ENCODE peak calls at places on chromosomes 1 and 21, in nine cellular contexts. M, F, P, K, N, U, T, Q and L are unnamed samples.

GRCh38 chr1:109814993-109815786 is 51.5 kb upstream of the EPS8L3 start:
- ATAC-seq in M (no peak), Q (no peak), T (no peak), U (no peak), P (no peak), N (no peak), F (no peak), K (no peak), L (no peak)

GRCh38 chr1:26761217-26761616 is 26.5 kb upstream of the PIGV start:
- ATAC-seq in F (peak), U (peak), K (no peak), M (no peak), Q (no peak), P (no peak), T (peak), N (no peak), L (no peak)

GRCh38 chr1:58620259-58620658 is 43.2 kb upstream of the TACSTD2 start:
- ATAC-seq in Q (peak), F (no peak), N (peak), K (no peak), M (no peak), P (no peak), T (peak), U (no peak), L (no peak)

GRCh38 chr21:43805275-43805800 is 16.0 kb downstream of the RRP1 start:
- ATAC-seq in U (no peak), M (no peak), Q (peak), F (no peak), K (no peak), N (no peak), P (peak), T (no peak), L (no peak)

GRCh38 chr1:152036316-152037216 is at the start of gene S100A11:
- ATAC-seq in T (peak), N (peak), M (peak), U (peak), K (peak), F (peak), Q (peak), P (peak), L (peak)

GRCh38 chr1:19744335-19744743 is 55.4 kb downstream of the TMCO4 start:
- ATAC-seq in N (no peak), K (no peak), P (no peak), F (no peak), U (peak), M (no peak), Q (no peak), T (peak), L (no peak)

GRCh38 chr21:21851657-21852056 is 853.4 kb downstream of the NCAM2 start:
- ATAC-seq in N (no peak), M (no peak), P (no peak), U (no peak), Q (no peak), K (no peak), F (no peak), T (no peak), L (no peak)

GRCh38 chr1:53050310-53050709 is 11.7 kb upstream of the PODN start:
- ATAC-seq in P (no peak), Q (no peak), K (peak), N (no peak), F (no peak), M (peak), T (no peak), U (no peak), L (peak)

GRCh38 chr1:59707216-59707615 is 107.5 kb upstream of the HOOK1 start:
- ATAC-seq in N (peak), K (peak), M (peak), P (no peak), Q (peak), U (peak), F (peak), T (peak), L (peak)

GRCh38 chr1:182061597-182061996 is at the start of gene ZNF648:
- ATAC-seq in F (peak), U (no peak), Q (no peak), N (no peak), P (peak), T (no peak), K (no peak), M (no peak), L (no peak)

GRCh38 chr1:156368889-156369684 is at the start of gene RHBG:
- ATAC-seq in T (peak), N (peak), U (peak), K (peak), Q (peak), F (peak), P (peak), M (no peak), L (no peak)

GRCh38 chr1:114803001-114803400 is 22.5 kb upstream of the SIKE1 start:
- ATAC-seq in T (no peak), U (no peak), K (no peak), Q (no peak), P (no peak), M (no peak), N (no peak), F (peak), L (no peak)

GRCh38 chr1:33918368-33918767 is 54.5 kb downstream of the HMGB4 start:
- ATAC-seq in K (no peak), U (no peak), P (no peak), T (no peak), Q (no peak), F (peak), M (no peak), N (no peak), L (no peak)

GRCh38 chr1:3717041-3717714 is 35.1 kb upstream of the CCDC27 start:
- ATAC-seq in U (no peak), F (peak), P (no peak), Q (no peak), M (no peak), T (no peak), K (no peak), N (no peak), L (no peak)

GRCh38 chr1:8424539-8425116 is 106.7 kb downstream of the SLC45A1 start:
- ATAC-seq in P (peak), F (peak), Q (peak), T (peak), K (peak), N (peak), U (peak), M (peak), L (peak)

GRCh38 chr1:183242556-183242955 is 56.5 kb downstream of the LAMC2 start:
- ATAC-seq in U (peak), P (no peak), T (peak), F (no peak), Q (no peak), M (peak), K (no peak), N (peak), L (peak)

GRCh38 chr1:240199758-240200655 is 108.3 kb downstream of the FMN2 start:
- ATAC-seq in N (no peak), P (no peak), Q (peak), T (peak), F (no peak), U (no peak), M (peak), K (no peak), L (no peak)

GRCh38 chr1:172774561-172774960 is 115.7 kb downstream of the FASLG start:
- ATAC-seq in K (no peak), M (no peak), Q (no peak), P (no peak), F (no peak), N (no peak), T (no peak), U (no peak), L (peak)

GRCh38 chr1:203545032-203545816 is 51.3 kb downstream of the OPTC start:
- ATAC-seq in T (no peak), P (no peak), K (no peak), F (peak), M (peak), N (no peak), Q (no peak), U (no peak), L (no peak)

GRCh38 chr21:38531610-38532009 is 33.3 kb upstream of the ERG start:
- ATAC-seq in Q (no peak), T (no peak), N (no peak), K (no peak), M (peak), F (no peak), P (no peak), U (no peak), L (no peak)

GRCh38 chr21:38351961-38352521 is 95.2 kb downstream of the KCNJ15 start:
- ATAC-seq in T (peak), Q (peak), U (no peak), F (peak), M (no peak), K (peak), N (no peak), P (no peak), L (no peak)

GRCh38 chr1:206690516-206690915 is 5.8 kb downstream of the MAPKAPK2 start:
- ATAC-seq in Q (no peak), P (no peak), N (no peak), U (no peak), T (no peak), M (no peak), K (no peak), F (no peak), L (no peak)

GRCh38 chr1:151499355-151499754 is 11.8 kb upstream of the CGN start:
- ATAC-seq in P (no peak), K (no peak), Q (no peak), M (no peak), F (no peak), T (no peak), N (no peak), U (no peak), L (no peak)

GRCh38 chr1:202411421-202411820 is 62.9 kb downstream of the PPP1R12B start:
- ATAC-seq in T (no peak), Q (peak), F (no peak), K (no peak), M (no peak), U (no peak), P (peak), N (peak), L (no peak)

GRCh38 chr1:1049318-1050165 is 24.6 kb downstream of the RNF223 start:
- ATAC-seq in U (no peak), T (no peak), P (no peak), N (no peak), M (no peak), K (no peak), F (no peak), Q (no peak), L (no peak)

GRCh38 chr1:197399691-197400521 is 131.9 kb downstream of the CRB1 start:
- ATAC-seq in U (no peak), T (no peak), M (no peak), Q (peak), F (peak), P (peak), N (peak), K (no peak), L (no peak)

GRCh38 chr1:176252191-176252590 is 45.1 kb upstream of the COP1 start:
- ATAC-seq in U (no peak), T (no peak), K (no peak), N (no peak), P (peak), Q (no peak), M (no peak), F (no peak), L (no peak)

GRCh38 chr1:76764638-76765572 is 102.4 kb upstream of the ST6GALNAC5 start:
- ATAC-seq in T (peak), P (no peak), F (no peak), U (peak), N (no peak), K (no peak), Q (peak), M (no peak), L (no peak)

GRCh38 chr1:29683472-29683871 is 447.1 kb downstream of the PTPRU start:
- ATAC-seq in M (no peak), N (no peak), K (no peak), P (no peak), F (no peak), T (no peak), Q (no peak), U (no peak), L (no peak)

DNA sequence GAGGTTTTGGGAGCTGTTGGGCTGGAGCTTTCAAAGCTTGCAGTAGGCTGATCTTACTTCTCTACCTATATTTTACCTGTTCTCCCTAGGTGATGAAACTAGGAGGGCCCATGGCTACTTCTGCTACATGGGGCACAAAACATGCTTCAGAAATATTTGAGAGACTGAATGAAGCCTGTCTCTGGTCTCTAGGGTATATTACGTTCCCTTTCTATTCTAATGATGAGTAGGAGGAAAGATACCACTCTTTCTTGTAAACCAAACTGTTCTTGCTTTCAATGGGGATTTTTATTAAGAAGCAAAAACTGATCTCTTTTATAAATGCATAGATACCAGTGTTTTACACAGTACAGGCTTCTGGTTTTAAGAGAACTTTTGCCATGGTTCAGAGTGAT is 103.1 kb downstream of the GALNT2 start:
- ATAC-seq in M (no peak), T (no peak), P (no peak), U (no peak), K (no peak), N (no peak), Q (no peak), F (no peak), L (no peak)
- H3K27ac ChIP-seq in M (peak), T (no peak), P (no peak), U (no peak), K (no peak), N (peak), Q (no peak), F (no peak), L (no peak)

GRCh38 chr1:224216380-224216779 is 33.3 kb downstream of the DEGS1 start:
- ATAC-seq in P (no peak), Q (no peak), U (no peak), M (no peak), F (no peak), T (no peak), K (no peak), N (no peak), L (no peak)

GRCh38 chr1:224223819-224224714 is 41.0 kb downstream of the DEGS1 start:
- ATAC-seq in M (no peak), T (peak), Q (peak), N (no peak), U (peak), F (peak), K (no peak), P (peak), L (peak)

GRCh38 chr1:224219011-224219611 is 36.1 kb downstream of the DEGS1 start:
- ATAC-seq in M (no peak), Q (no peak), P (no peak), T (no peak), F (no peak), U (no peak), N (no peak), K (no peak), L (no peak)

GRCh38 chr1:224217655-224218615 is 34.9 kb downstream of the DEGS1 start:
- ATAC-seq in F (no peak), K (no peak), T (no peak), N (no peak), Q (no peak), U (no peak), M (no peak), P (no peak), L (no peak)

DNA sequence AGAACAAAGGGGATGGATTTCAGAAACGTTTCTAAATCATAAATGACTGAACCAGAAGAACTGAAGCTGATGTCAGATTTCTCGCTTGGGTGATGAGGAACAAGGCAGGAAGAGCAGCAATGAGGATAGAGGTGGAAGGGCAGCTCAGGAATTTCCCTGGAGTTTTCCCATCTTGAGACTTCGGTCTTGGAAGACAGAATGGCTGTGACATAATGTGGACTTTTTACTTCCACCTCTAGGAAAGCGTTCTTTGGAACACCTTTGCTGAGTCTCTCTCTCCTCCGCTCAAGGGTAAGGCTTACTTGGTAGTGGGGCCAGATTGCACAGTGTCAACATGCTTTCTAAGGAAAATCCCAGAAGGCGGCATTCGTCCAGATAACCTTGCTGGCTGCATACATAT is 36.6 kb downstream of the DEGS1 start:
- ATAC-seq in K (no peak), F (no peak), Q (peak), P (peak), M (no peak), T (no peak), N (no peak), U (no peak), L (no peak)
- H3K4me3 ChIP-seq in K (no peak), F (no peak), Q (no peak), P (no peak), M (no peak), T (no peak), N (no peak), U (no peak), L (no peak)

GRCh38 chr1:15916916-15917315 is 59.0 kb downstream of the ZBTB17 start:
- ATAC-seq in K (no peak), M (no peak), F (no peak), P (no peak), U (no peak), T (peak), N (no peak), Q (peak), L (no peak)

GRCh38 chr1:15916417-15916816 is 59.5 kb downstream of the ZBTB17 start:
- ATAC-seq in P (peak), Q (peak), F (peak), U (no peak), T (peak), M (no peak), N (no peak), K (no peak), L (no peak)

GRCh38 chr1:15923241-15923640 is 52.7 kb downstream of the ZBTB17 start:
- ATAC-seq in T (no peak), N (no peak), F (peak), Q (peak), U (peak), M (no peak), K (no peak), P (no peak), L (no peak)

GRCh38 chr1:15915991-15916390 is 59.9 kb downstream of the ZBTB17 start:
- ATAC-seq in K (no peak), T (no peak), M (no peak), N (no peak), P (no peak), Q (no peak), U (no peak), F (no peak), L (no peak)

GRCh38 chr1:15919316-15919715 is 56.6 kb downstream of the ZBTB17 start:
- ATAC-seq in N (no peak), P (no peak), U (no peak), K (no peak), F (peak), Q (no peak), M (no peak), T (no peak), L (no peak)
- H3K27ac ChIP-seq in N (no peak), P (no peak), U (no peak), K (no peak), F (peak), Q (no peak), M (no peak), T (no peak), L (no peak)

DNA sequence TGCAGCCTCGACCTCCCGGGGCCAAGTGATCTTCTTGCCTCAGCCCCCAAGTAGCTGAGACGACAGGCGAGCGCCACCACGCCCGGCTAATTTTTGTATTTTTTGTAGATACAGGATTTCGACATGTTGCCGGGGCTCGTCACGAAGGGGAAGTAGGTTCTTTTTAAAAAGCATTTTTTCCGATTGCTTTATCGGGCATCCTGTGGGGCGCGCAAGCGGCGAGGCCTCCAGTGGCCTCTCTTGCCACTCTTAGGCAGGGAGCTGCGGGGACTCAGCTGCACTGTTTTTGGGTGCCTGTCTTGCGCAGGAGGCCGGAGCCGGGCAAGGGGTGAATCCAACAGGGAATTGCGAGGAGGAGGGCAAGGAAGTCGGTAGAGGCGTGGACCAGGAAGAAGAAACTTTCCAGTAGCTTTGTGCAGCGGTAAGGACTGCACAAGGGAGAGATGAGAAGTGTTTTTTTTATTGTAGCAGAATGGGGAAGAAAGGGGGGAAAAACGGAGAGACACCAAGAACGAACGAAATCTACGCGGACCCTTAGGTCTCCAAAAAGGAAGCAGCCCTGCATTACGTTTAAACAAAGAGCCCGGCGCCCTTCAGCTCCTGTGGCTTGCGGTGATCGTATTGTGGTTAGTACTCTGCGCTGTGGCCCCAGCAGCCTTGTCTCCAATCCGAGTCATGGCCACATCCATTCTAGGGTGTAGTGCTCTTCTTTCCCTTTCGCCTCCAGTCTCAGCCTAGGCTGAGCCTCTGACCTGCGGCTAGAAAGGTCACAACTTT is 164.8 kb downstream of the PPIAL4G start:
- ATAC-seq in K (peak), Q (peak), T (peak), F (no peak), U (peak), N (no peak), M (peak), P (no peak), L (no peak)
- H3K4me3 ChIP-seq in K (no peak), Q (peak), T (peak), F (no peak), U (peak), N (peak), M (no peak), P (no peak), L (peak)

DNA sequence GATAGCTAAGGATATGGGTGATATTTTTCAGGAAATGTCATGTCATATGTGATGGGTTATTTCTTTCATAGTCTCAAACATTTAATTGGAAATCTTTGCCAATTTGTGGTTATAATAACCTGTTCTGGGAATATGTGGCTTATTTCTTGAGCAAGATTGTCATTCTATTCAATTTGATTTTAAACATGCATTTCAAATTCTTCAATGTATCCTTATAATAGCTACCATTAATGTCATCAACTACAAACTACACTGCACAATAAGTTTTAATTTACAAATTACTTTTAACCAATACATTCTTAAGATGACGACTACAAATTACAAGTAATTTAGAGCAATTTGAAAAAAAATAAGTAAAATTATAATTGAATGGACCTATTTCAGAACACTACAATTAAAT is 164.9 kb downstream of the BRINP3 start:
- ATAC-seq in Q (no peak), U (no peak), N (no peak), F (no peak), M (no peak), P (no peak), T (no peak), K (no peak), L (no peak)
- H3K27ac ChIP-seq in Q (no peak), U (no peak), N (no peak), F (no peak), M (no peak), P (no peak), T (no peak), K (no peak), L (no peak)